ENCODE peak calls at places on chromosomes 5 and 9, in six cellular contexts. W is SK-N-SH, M is IMR-90, Z is GM12878, J is HepG2, L is H1. A is an unnamed sample.

GRCh38 chr9:109253637-109254284 is 67.1 kb downstream of the EPB41L4B start:
- DNase-seq in W (no peak), M (peak; percentile 82), Z (no peak), J (no peak), L (no peak), A (peak; percentile 49)

GRCh38 chr5:67771221-67771620 is 444.3 kb upstream of the PIK3R1 start:
- DNase-seq in W (no peak), M (no peak), Z (no peak), J (no peak), L (no peak), A (no peak)

GRCh38 chr5:1162729-1163128 is 38.7 kb upstream of the SLC6A19 start:
- DNase-seq in W (no peak), M (no peak), Z (no peak), J (no peak), L (no peak), A (no peak)

GRCh38 chr5:126274819-126275218 is 148.4 kb upstream of the GRAMD2B start:
- DNase-seq in W (no peak), M (no peak), Z (no peak), J (no peak), L (no peak), A (no peak)

GRCh38 chr5:36374275-36374862 is 72.7 kb upstream of the RANBP3L start:
- DNase-seq in W (no peak), M (peak; percentile 48), Z (no peak), J (no peak), L (no peak), A (no peak)

GRCh38 chr5:115557667-115558387 is 13.3 kb upstream of the FEM1C start:
- DNase-seq in W (no peak), M (no peak), Z (no peak), J (peak; percentile 3), L (no peak), A (no peak)

GRCh38 chr9:111731916-111732315 is 62.8 kb downstream of the SHOC1 start:
- DNase-seq in W (no peak), M (peak; percentile 11), Z (no peak), J (no peak), L (no peak), A (no peak)

GRCh38 chr5:179315356-179315890 is 29.8 kb downstream of the ADAMTS2 start:
- DNase-seq in W (no peak), M (no peak), Z (no peak), J (no peak), L (no peak), A (no peak)

GRCh38 chr5:55601209-55601618 is 66.5 kb upstream of the PLPP1 start:
- DNase-seq in W (no peak), M (peak; percentile 61), Z (no peak), J (peak; percentile 93), L (no peak), A (peak; percentile 63)

GRCh38 chr9:121741198-121741918 is 89.9 kb downstream of the DAB2IP start:
- DNase-seq in W (no peak), M (no peak), Z (no peak), J (no peak), L (no peak), A (no peak)

GRCh38 chr5:107467137-107467932 is 203.4 kb downstream of the EFNA5 start:
- DNase-seq in W (no peak), M (no peak), Z (no peak), J (no peak), L (no peak), A (no peak)

GRCh38 chr5:66012271-66012670 is 85.9 kb downstream of the ERBIN start:
- DNase-seq in W (no peak), M (no peak), Z (peak; percentile 17), J (no peak), L (no peak), A (no peak)

GRCh38 chr9:88197781-88198345 is 59.6 kb upstream of the SPATA31C2 start:
- DNase-seq in W (peak; percentile 36), M (peak; percentile 87), Z (no peak), J (no peak), L (no peak), A (peak; percentile 43)

DNA sequence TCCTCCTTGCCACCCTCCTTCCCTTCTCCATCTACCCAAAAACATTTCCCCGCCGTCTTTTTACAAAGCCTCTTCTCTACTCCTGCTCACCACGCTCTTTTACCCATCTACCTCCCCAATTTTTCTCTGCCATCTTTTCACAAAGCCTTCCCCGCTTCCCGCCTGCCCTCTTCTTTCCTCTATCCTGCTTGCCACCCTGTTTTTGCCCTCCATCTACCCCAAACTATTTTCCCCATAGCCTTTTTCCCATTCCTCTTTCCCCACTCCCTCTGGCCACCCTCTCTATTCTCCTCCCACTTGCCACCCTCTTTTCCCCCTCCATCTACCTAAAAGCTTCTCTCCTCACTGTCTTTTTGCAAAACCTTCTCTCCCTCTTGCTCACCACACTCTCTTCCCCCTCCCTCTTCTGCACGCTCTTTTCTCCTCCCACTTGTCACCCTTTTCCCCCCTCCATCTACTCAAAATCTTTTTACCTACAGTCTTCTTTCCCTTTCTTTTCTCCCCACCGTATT is 19.4 kb upstream of the TRIM52 start:
- DNase-seq in W (no peak), M (no peak), Z (no peak), J (no peak), L (no peak), A (no peak)
- H3K4me2 ChIP-seq in W (peak overlapping the region; percentile 96), M (no peak overlapping the region), Z (no peak overlapping the region), J (no peak overlapping the region), L (peak overlapping the region; percentile 79), A (no peak overlapping the region)

DNA sequence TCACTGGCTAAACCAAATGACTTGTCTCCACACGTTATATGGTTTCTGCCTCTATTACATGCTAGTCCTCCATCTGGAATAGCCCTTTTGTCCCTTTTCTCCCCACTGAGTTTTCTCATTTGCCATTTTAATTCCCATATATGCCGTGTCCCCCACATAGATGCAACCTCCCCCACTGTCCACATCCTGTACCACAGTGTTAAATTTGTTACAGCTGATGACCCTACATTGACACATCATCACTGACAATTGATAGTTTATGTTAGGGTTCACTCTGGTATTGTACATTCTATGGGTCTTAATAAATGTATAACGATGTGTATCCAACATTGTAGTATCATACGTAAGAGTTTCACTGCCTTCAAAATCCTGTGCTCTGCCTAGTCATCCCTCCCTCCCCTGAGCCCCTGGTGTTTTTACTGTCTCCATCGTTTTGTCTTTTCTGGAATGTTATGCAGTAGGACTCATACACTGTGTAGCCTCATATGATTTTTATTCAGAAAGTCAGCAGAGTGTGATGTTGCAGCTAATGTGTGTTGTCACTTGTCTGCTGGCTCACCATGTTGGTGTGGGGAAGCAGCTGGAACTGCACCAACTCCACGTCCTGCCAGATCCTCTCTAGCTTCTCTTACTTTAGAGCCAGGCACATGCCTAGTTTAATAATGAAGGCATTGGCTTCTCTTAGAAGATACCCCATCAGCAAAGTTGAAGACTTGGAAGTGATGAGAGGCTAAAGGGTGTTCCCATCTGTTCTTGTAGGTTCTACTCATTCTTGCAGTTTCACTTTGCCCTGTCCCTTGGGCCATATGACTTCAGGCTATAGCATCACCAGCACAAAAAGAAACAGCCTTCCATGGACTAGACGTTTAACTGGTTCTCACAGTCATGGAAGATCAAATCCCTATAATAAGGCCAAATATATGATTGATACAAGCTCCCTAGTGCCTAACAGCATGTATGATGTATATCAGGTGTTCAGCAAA is 30.2 kb downstream of the LRRC70 start:
- DNase-seq in W (no peak), M (no peak), Z (no peak), J (no peak), L (no peak), A (no peak)
- TF ChIP-seq RFX5 in W (no peak), M (no peak), Z (no peak), J (no peak), L (no peak), A (no peak)

DNA sequence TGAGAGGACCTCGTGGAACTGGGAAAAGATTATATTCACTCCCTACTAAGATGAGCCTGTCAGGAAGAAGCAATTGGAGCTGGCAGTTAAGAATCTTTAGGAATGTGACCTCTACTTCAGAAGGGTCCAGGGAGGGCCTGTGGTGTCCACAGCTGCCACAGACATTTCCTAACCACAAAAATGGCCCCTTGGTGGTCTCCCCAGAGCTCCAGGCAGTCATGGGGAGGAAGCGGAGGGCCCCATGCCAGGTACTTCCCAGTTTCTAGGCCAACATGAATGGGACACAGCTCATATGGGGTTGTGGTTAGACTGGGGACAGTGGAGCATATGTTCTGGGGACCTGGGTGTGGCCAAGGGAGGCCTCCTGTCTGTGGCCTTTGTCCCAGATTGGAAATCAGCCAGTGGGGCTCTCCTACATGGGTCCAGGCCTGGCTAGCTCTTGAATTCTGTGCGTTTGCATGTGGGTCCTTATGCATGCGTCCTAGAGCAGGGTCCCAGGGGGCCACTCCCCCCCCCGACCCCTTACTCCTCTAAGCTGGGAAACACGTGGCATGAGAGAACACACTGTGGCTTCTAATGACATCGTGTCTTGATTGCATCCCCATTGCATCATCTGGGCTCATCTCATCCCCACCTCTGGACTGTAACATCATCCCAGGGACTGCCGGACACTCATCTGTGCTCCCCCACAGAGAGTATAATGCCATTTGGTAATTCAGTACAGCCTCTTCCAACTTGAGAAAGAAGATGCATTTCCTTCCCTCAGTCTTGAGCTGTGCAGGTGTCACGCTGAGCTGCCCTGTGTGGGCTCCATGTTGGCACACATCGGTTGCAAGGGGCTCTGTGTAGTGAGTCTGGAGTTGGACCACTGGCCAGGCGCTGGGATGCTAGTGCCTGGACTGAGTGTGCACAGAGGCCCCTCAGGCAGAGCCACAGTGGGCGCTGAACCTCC is 31.3 kb downstream of the IRF1 start:
- DNase-seq in W (no peak), M (peak; percentile 75), Z (no peak), J (no peak), L (no peak), A (no peak)
- H3K4me2 ChIP-seq in W (peak overlapping the region; percentile 11), M (peak overlapping the region; percentile 34), Z (peak overlapping the region; percentile 82), J (no peak overlapping the region), L (no peak overlapping the region), A (peak overlapping the region; percentile 36)

DNA sequence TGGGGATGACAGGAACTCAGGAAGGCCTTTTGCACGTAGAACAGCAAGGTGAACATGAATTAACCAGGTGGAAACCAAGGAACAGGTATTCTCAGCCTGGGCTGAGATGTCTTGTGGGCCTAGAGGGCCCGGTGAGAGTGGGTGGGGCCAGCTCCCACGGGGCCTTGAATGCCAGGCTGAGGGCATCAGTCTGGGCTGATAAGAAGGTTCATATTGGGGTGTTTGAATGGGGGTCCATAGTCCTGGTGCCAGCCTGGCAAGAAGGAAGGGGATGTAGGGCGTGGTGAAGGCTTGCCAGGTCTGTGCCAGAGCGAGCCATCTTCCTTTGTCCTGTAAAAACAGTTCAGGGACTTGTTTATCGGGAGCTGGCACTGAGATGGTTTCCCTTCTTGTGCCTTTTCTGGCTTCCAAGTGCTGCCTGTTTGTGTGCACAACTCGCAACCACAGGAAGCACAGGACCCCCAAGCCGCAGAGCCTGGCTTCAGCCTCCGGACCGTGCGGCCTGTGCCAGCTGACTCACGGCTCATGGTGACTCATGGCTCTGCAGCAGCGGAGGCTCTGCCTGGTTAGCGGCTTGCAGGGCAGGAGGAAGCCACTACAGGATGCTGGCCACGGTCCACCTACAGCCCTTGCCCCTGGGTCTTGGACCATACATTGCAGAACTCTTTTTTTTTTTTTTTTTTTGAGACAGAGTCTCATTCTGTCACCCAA is 2.4 kb downstream of the CARD19 start:
- DNase-seq in W (peak; percentile 58), M (peak; percentile 98), Z (no peak), J (peak; percentile 68), L (no peak), A (peak; percentile 96)
- TF ChIP-seq RFX5 in W (no peak), M (no peak), Z (no peak), J (no peak), L (no peak), A (no peak)

GRCh38 chr5:133925866-133926488 is 42.4 kb downstream of the C5orf15 start:
- DNase-seq in W (no peak), M (peak; percentile 15), Z (no peak), J (no peak), L (no peak), A (no peak)
- H3K4me2 ChIP-seq in W (no peak overlapping the region), M (no peak overlapping the region), Z (no peak overlapping the region), J (no peak overlapping the region), L (no peak overlapping the region), A (no peak overlapping the region)